ENCODE peak calls at places on chromosomes 12 and 14, in seven cellular contexts. C is cardiac fibroblast, B is AG04450, X is IMR-90, I is pancreas, K is heart right ventricle, V is GM06990. E is an unnamed sample.
A peak's percentile ranks its signal among the peaks of the same experiment; 100 is the strongest.

GRCh38 chr12:47305464-47305863 is 225.7 kb upstream of the AMIGO2 start:
- DNase-seq in C (no peak), K (no peak), X (no peak), B (no peak), I (no peak), V (no peak), E (no peak)

GRCh38 chr12:106645074-106645421 is 62.2 kb downstream of the RFX4 start:
- DNase-seq in X (no peak), C (peak; percentile 59), V (no peak), I (peak; percentile 76), K (peak; percentile 58), B (no peak), E (peak; percentile 53)

GRCh38 chr12:131494741-131495524 is 216.0 kb upstream of the SFSWAP start:
- DNase-seq in K (no peak), X (no peak), C (no peak), V (no peak), I (no peak), B (no peak), E (no peak)

GRCh38 chr14:93114713-93115068 is 1.0 kb downstream of the ITPK1 start:
- DNase-seq in B (no peak), I (no peak), V (no peak), K (peak; percentile 42), C (no peak), X (no peak), E (no peak)

GRCh38 chr14:68506645-68507405 is 286.0 kb downstream of the ZFP36L1 start:
- DNase-seq in K (no peak), V (peak; percentile 60), C (no peak), I (no peak), X (no peak), B (no peak), E (no peak)

GRCh38 chr12:93089805-93090569 is 160.9 kb upstream of the EEA1 start:
- DNase-seq in B (peak; percentile 80), C (peak; percentile 65), X (peak; percentile 99), I (no peak), V (no peak), K (no peak), E (peak; percentile 33)

GRCh38 chr14:88786715-88787114 is 6.0 kb downstream of the EML5 start:
- DNase-seq in K (no peak), C (no peak), I (no peak), X (no peak), V (no peak), B (no peak), E (no peak)

GRCh38 chr12:111330800-111331752 is 37.8 kb downstream of the PHETA1 start:
- DNase-seq in V (no peak), C (peak; percentile 38), B (peak; percentile 3), X (peak; percentile 24), I (no peak), K (no peak), E (peak; percentile 4)

GRCh38 chr12:109738209-109738608 is 24.6 kb downstream of the FAM222A start:
- DNase-seq in B (no peak), I (peak; percentile 2), K (no peak), V (no peak), X (no peak), C (no peak), E (no peak)

GRCh38 chr14:63905370-63905769 is 52.6 kb downstream of the SYNE2 start:
- DNase-seq in V (no peak), B (no peak), X (no peak), K (no peak), I (no peak), C (no peak), E (no peak)

GRCh38 chr12:39619660-39620433 is at the start of gene ABCD2:
- DNase-seq in B (peak; percentile 16), C (peak; percentile 83), I (peak; percentile 5), K (peak; percentile 66), X (peak; percentile 58), V (peak; percentile 76), E (peak; percentile 79)
- H3K4me3 ChIP-seq in B (peak within 1 kb of the TSS; percentile 60), C (peak within 1 kb of the TSS; percentile 62), I (peak within 1 kb of the TSS; percentile 39), K (peak within 1 kb of the TSS; percentile 11), X (peak within 1 kb of the TSS; percentile 45), V (peak within 1 kb of the TSS; percentile 84), E (peak within 1 kb of the TSS; percentile 44)

GRCh38 chr12:3473171-3473570 is 17.8 kb upstream of the PRMT8 start:
- DNase-seq in X (no peak), C (no peak), I (no peak), K (no peak), B (no peak), V (no peak), E (no peak)

GRCh38 chr12:3469711-3470110 is 21.3 kb upstream of the PRMT8 start:
- DNase-seq in B (no peak), I (no peak), V (no peak), X (no peak), C (no peak), K (no peak), E (no peak)

GRCh38 chr12:3468329-3468728 is 22.7 kb upstream of the PRMT8 start:
- DNase-seq in C (no peak), X (no peak), I (no peak), K (no peak), B (no peak), V (no peak), E (no peak)

GRCh38 chr12:3470296-3470695 is 20.7 kb upstream of the PRMT8 start:
- DNase-seq in B (no peak), K (no peak), I (no peak), V (no peak), C (no peak), X (no peak), E (no peak)

GRCh38 chr12:3473844-3474243 is 17.2 kb upstream of the PRMT8 start:
- DNase-seq in I (no peak), K (no peak), C (no peak), V (no peak), X (no peak), B (no peak), E (no peak)
- TF ChIP-seq CTCF in I (no peak), K (no peak), C (no peak), V (no peak), X (no peak), B (no peak), E (no peak)

GRCh38 chr12:53453953-53454640 is 2.2 kb downstream of the PCBP2 start:
- DNase-seq in X (no peak), K (no peak), B (no peak), C (no peak), I (no peak), V (no peak), E (no peak)
- H3K4me3 ChIP-seq in X (peak overlapping the region; percentile 6), K (no peak overlapping the region), B (peak overlapping the region; percentile 90), C (peak overlapping the region; percentile 84), I (peak overlapping the region; percentile 65), V (peak overlapping the region; percentile 90), E (peak overlapping the region; percentile 90)

DNA sequence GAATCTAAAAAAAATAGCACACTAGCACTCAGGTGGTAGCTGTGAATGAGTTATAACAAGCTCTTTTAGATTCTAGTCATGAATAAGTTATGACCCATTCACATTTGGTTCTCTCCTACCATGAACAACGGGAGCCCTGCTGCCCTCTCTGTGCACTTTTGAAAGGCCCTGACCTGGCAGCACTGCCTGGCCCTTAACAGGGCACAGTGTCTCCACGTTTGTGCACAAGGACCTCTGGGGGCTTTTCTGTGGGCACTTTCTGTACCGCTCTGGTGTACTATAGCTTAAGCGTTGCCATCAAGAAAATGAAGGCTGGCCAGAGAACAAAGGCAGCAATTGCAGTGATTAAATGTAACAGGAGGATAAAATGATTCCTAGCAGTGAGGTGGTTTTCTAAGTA is 21.2 kb downstream of the CCDC92 start:
- DNase-seq in B (no peak), K (no peak), V (no peak), C (no peak), X (no peak), I (no peak), E (no peak)
- TF ChIP-seq CTCF in B (no peak), K (no peak), V (no peak), C (no peak), X (no peak), I (no peak), E (no peak)

GRCh38 chr12:98084391-98084790 is 431.0 kb upstream of the TMPO start:
- DNase-seq in X (no peak), C (no peak), V (no peak), K (no peak), B (no peak), I (no peak), E (no peak)
- H3K4me3 ChIP-seq in X (no peak overlapping the region), C (no peak overlapping the region), V (no peak overlapping the region), K (no peak overlapping the region), B (no peak overlapping the region), I (no peak overlapping the region), E (no peak overlapping the region)

DNA sequence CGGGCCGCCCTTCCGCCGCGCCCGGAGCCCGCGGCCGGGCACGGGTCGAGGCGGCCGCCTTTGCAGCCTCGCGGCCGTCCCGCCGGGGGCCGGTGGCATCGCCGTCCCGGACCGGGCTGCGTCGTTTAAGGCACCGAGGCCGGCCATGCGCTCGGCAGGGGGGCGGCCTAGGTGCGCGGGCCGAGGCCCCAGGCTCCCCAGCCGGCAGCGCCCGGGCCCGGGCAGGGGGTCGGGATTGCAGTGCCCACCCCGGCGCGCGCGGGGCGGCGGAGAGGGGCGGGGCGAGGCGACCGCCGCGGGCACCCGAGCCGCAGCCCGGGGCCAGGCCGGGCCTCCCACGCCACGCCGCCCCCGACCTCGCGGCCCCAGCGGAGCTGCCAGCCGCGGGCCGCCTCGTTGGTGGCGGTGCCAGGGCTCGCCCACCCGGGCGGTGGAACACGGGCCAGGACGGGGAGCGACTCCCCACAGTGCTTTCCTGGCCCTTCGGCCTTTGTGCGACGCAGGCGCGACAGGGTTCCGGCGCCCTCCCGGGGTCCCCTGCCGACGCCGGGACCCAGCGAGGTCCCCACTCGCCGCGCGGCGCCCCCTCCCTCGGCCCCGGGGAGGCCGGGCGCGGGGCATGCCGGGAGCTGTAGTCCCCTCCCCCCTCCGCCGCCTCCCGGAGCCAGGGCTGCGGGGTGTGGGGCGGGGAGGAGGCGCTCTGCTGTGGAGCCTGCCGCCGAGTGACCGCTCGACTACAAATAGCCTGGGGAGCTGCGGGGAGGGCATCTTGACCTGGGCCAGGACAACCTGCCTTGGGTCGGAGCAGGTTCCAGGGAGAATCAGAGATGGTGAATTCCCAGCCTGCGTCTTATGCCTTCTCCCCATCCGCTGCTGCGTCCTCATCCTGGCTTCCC is 769 bp downstream of the FKBP4 start:
- DNase-seq in B (no peak), V (peak; percentile 74), K (peak; percentile 87), I (peak; percentile 70), X (peak; percentile 41), C (peak; percentile 67), E (no peak)
- TF ChIP-seq CTCF in B (peak; percentile 1), V (no peak), K (no peak), I (no peak), X (no peak), C (no peak), E (no peak)

DNA sequence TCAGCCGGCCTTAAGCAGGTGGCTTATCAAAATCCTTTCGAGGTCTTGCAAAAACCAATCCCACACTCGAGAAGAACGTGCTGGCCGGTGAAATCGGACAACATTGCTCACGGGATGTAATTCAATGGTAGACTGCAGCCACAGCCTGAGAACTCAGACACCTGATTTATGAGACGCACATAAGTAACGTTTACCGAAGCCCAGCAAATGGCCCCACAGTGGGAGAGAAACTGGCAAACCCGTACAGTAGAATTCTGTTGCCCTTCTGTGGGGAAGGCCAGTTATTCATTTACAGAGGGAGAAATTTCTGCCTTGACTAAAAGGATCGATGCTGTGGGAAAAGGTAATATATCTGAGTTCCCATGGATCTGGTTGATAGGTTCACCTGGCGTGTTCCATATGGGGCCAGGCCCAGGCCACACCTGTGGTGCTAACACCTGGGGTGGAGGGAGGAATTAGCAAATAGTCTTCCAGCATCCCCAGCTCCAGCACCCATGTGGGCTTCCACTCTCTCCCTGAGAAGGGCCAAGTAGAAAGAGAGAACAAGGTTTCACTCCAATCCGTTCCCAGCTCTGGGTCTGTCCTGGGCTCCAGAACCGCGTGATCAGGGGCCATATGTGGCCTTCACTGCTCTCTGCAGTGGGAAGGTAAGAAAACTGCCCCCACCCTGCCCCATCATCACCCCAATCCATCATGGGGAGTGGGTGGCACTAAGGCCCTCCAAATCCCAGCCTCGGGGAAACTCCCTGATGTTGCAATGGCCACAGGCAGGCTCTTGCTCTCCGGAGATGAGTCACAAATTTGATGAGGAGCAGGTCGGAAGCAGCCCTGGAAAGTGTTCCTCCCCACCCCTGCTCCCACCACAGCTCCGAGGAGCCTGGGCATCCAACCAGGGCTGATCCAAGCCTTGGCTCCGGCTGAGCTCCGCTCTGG is 12.7 kb downstream of the BDKRB1 start:
- DNase-seq in C (peak; percentile 91), I (peak; percentile 73), B (peak; percentile 88), V (no peak), K (peak; percentile 19), X (peak; percentile 99), E (peak; percentile 62)
- H3K4me3 ChIP-seq in C (no peak overlapping the region), I (peak overlapping the region; percentile 39), B (no peak overlapping the region), V (no peak overlapping the region), K (no peak overlapping the region), X (no peak overlapping the region), E (no peak overlapping the region)

E was measured in astrocyte of the cerebellum.